ENCODE peak calls at places on chromosomes 3 and 15, in seven cellular contexts. E is transverse colon, R is K562, O is GM12878, A is ovary, S is A549, U is upper lobe of left lung. F is an unnamed sample.

GRCh38 chr3:141795719-141796435 is 32.7 kb downstream of the GRK7 start:
- DNase-seq in A (no peak), O (no peak), U (peak; percentile 87), E (peak; percentile 42), R (no peak), S (no peak), F (no peak)

GRCh38 chr3:141894524-141895176 is 18.2 kb downstream of the ATP1B3 start:
- DNase-seq in A (no peak), R (no peak), O (no peak), S (peak; percentile 56), E (no peak), U (no peak), F (no peak)

GRCh38 chr3:146471012-146471411 is 1.7 kb upstream of the PLSCR2 start:
- DNase-seq in S (no peak), A (no peak), E (no peak), O (no peak), U (no peak), R (no peak), F (no peak)

GRCh38 chr3:127050733-127051132 is 67.8 kb downstream of the PLXNA1 start:
- DNase-seq in O (no peak), R (no peak), S (no peak), E (no peak), U (no peak), A (no peak), F (no peak)

GRCh38 chr15:41128174-41128902 is 12.3 kb upstream of the INO80 start:
- DNase-seq in U (no peak), A (no peak), E (no peak), R (no peak), O (no peak), S (no peak), F (no peak)

GRCh38 chr3:32018723-32019564 is 37.4 kb downstream of the ZNF860 start:
- DNase-seq in S (peak; percentile 61), U (no peak), O (no peak), R (peak; percentile 68), A (no peak), E (no peak), F (no peak)

GRCh38 chr3:126367316-126367805 is 10.2 kb upstream of the KLF15 start:
- DNase-seq in O (no peak), E (no peak), A (peak; percentile 5), R (no peak), U (no peak), S (no peak), F (no peak)

GRCh38 chr3:42505203-42505848 is 2.9 kb downstream of the VIPR1 start:
- DNase-seq in S (no peak), E (peak; percentile 75), U (peak; percentile 15), A (no peak), R (no peak), O (no peak), F (peak; percentile 66)

GRCh38 chr15:68542348-68542747 is 36.4 kb upstream of the CORO2B start:
- DNase-seq in U (no peak), E (no peak), O (no peak), A (no peak), R (no peak), S (no peak), F (no peak)

GRCh38 chr3:156812521-156813335 is 13.4 kb upstream of the LEKR1 start:
- DNase-seq in E (no peak), A (no peak), O (no peak), U (no peak), S (peak; percentile 96), R (peak; percentile 43), F (no peak)

GRCh38 chr3:133840767-133841166 is 35.2 kb downstream of the SRPRB start:
- DNase-seq in R (no peak), A (no peak), S (no peak), O (no peak), E (no peak), U (no peak), F (no peak)

GRCh38 chr15:95347846-95348245 is 982.7 kb upstream of the NR2F2 start:
- DNase-seq in E (no peak), A (no peak), O (no peak), U (no peak), S (no peak), R (no peak), F (no peak)

GRCh38 chr15:38609097-38609738 is 44.6 kb upstream of the RASGRP1 start:
- DNase-seq in S (no peak), R (no peak), O (no peak), U (no peak), E (no peak), A (no peak), F (no peak)

GRCh38 chr3:170429050-170429449 is 10.4 kb downstream of the CLDN11 start:
- DNase-seq in E (no peak), U (no peak), R (no peak), S (no peak), A (no peak), O (no peak), F (no peak)

GRCh38 chr3:98994128-98994762 is 92.8 kb upstream of the DCBLD2 start:
- DNase-seq in A (no peak), R (no peak), E (no peak), U (no peak), O (no peak), S (peak; percentile 69), F (no peak)

GRCh38 chr3:29346828-29347227 is 66.0 kb downstream of the RBMS3 start:
- DNase-seq in S (no peak), O (no peak), E (no peak), U (no peak), R (no peak), A (no peak), F (no peak)

GRCh38 chr15:72229076-72229946 is 1.7 kb downstream of the PKM start:
- DNase-seq in S (no peak), U (no peak), O (no peak), E (no peak), R (no peak), A (no peak), F (no peak)

GRCh38 chr3:128374746-128375445 is 91.8 kb downstream of the DNAJB8 start:
- DNase-seq in U (no peak), O (no peak), E (no peak), S (no peak), A (no peak), R (no peak), F (no peak)

GRCh38 chr15:98412852-98413251 is 235.5 kb upstream of the IGF1R start:
- DNase-seq in E (no peak), U (no peak), O (no peak), R (no peak), S (peak; percentile 40), A (no peak), F (no peak)

GRCh38 chr3:79729096-79729495 is 38.7 kb downstream of the ROBO1 start:
- DNase-seq in O (no peak), E (no peak), A (peak; percentile 14), U (no peak), S (no peak), R (no peak), F (no peak)

GRCh38 chr15:38012894-38013293 is 78.5 kb downstream of the TMCO5A start:
- DNase-seq in A (no peak), R (no peak), E (no peak), U (no peak), O (no peak), S (no peak), F (no peak)

GRCh38 chr3:106161236-106161635 is 292.4 kb upstream of the CBLB start:
- DNase-seq in E (no peak), A (no peak), S (no peak), O (no peak), R (no peak), U (no peak), F (no peak)

DNA sequence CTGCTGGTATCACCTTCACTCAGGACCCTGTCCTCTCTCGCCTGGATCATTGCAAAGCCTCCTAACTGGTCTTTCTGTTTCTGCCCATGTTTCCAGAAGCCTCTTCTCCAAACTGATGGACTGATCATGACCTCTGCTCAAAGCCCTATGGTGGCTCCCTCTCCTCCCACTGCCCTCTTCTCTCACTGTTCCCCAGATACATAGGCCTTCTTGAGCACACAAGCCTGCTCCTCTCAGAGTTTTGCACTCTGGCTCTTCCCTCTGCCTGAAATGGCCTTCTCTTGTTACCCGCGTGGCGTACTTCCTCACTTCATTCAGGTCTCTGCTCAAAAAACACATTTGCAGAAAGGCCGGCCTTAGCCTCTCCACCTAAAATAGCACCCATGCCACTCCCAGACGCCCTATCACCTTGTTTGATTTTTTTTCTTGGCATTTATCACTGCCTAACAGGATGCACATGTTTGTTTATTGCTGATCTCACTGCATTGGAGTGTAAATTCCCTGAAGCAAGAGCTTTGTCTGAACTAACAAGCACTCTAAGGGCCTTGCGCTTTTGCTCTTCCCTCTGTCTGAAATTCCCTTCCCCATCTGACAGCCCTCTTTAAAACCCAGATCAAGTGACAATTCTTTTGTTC is 1.4 kb upstream of the ETFA start:
- DNase-seq in S (peak; percentile 97), A (no peak), O (no peak), E (no peak), U (no peak), R (no peak), F (no peak)
- TF ChIP-seq POLR2A in S (no peak), A (no peak), O (no peak), E (no peak), U (no peak), R (no peak), F (no peak)

DNA sequence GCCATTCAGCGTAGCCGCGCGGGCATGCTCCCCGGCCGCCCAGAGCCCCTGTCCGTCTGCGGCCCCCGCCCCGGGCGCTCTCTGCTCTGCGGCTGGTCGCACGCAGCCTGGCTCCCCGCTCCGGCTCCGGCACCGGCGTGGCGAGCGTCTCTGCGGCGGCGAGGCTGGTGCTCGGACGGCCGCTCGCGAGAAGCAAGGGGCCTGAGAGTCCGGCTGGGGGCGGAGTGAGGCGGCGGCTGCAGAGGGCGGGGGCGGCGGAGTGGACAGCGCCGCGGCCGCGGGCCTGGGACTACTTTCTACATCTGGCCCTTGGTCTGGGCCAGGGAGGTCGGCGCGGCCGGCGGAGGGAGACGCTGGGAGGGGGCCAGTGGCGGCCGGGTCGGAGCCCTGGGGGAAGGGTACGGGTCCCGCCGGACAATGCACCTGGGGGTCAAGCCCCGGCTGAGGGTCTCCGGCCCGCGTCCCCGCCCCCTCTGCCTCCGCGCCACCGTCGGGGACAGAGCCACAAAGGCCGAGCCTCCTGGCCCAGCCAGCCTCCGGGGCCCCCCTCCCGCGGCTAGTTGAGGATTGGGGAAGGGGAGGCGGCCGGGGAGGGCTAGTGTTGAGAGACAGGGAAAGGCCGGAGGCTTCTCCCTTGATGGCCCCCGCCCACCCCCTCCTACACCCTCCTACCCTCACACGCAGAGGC is at the start of gene PRTG:
- DNase-seq in A (peak; percentile 86), R (peak; percentile 37), O (no peak), U (peak; percentile 81), E (peak; percentile 38), S (peak; percentile 92), F (peak; percentile 64)
- TF ChIP-seq EP300 in A (no peak), R (no peak), O (no peak), U (no peak), E (no peak), S (no peak), F (no peak)

DNA sequence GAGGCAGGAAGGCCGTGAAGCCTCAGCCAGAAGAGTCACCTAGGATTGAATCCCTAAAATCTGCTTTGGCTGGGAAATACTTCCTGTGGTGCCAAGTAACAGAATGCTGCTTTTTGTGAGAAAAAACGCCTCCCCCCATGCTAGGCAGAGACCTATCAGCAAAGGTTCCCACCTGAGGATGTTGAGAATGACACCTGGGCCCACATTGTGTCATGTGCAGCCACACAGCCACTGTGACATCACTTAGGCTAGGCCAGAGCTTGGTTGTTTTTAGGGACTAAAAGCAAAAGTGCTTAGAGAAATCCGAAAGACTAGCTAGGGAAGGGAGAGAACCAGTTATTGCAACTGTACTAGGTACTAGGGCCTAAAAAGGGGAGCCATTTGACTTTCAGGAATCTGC is 6.2 kb downstream of the ZDHHC3 start:
- DNase-seq in R (no peak), U (no peak), S (no peak), A (no peak), E (no peak), O (no peak), F (no peak)
- H3K27ac ChIP-seq in R (no peak overlapping the region), U (no peak overlapping the region), S (no peak overlapping the region), A (no peak overlapping the region), E (peak overlapping the region; percentile 48), O (no peak overlapping the region), F (no peak overlapping the region)

GRCh38 chr15:42207674-42208579 is at the start of gene VPS39:
- DNase-seq in S (peak; percentile 80), A (peak; percentile 81), R (peak; percentile 90), O (peak; percentile 39), E (peak; percentile 86), U (peak; percentile 87), F (peak; percentile 94)
- TF ChIP-seq POLR2A in S (peak; percentile 53), A (peak; percentile 52), R (peak; percentile 92), O (peak; percentile 92), E (peak; percentile 76), U (peak; percentile 80), F (no peak)